ENCODE peak calls at places on chromosomes 16 and 17, in ten cellular contexts. L is AG04450, U is fibroblast of mammary gland, C is AG10803, A is epithelial cell of esophagus, R is brain microvascular endothelial cell, D is testis, B is lung, H is GM23338, K is fibroblast of the aortic adventitia. O is an unnamed sample.

GRCh38 chr16:53766304-53767016 is 62.5 kb downstream of the FTO start:
- DNase-seq in L (no peak), U (peak), C (no peak), A (peak), R (peak), D (no peak), B (no peak), H (no peak), K (no peak), O (peak)

GRCh38 chr17:1302761-1303160 is 23.3 kb downstream of the TRARG1 start:
- DNase-seq in L (no peak), U (no peak), C (no peak), A (no peak), R (no peak), D (no peak), B (no peak), H (no peak), K (no peak), O (no peak)

GRCh38 chr16:83137326-83137770 is 510.6 kb downstream of the CDH13 start:
- DNase-seq in L (peak), U (peak), C (peak), A (peak), R (peak), D (peak), B (no peak), H (no peak), K (peak), O (peak)

GRCh38 chr16:66604376-66605176 is at the start of gene CMTM3:
- DNase-seq in L (no peak), U (peak), C (peak), A (peak), R (peak), D (peak), B (peak), H (peak), K (peak), O (peak)

GRCh38 chr16:83441523-83441922 is 366.3 kb upstream of the HSBP1 start:
- DNase-seq in L (no peak), U (no peak), C (peak), A (peak), R (peak), D (no peak), B (no peak), H (no peak), K (no peak), O (no peak)

GRCh38 chr16:11012841-11013240 is 68.5 kb downstream of the CLEC16A start:
- DNase-seq in L (no peak), U (no peak), C (no peak), A (peak), R (no peak), D (no peak), B (no peak), H (no peak), K (no peak), O (no peak)

GRCh38 chr16:68249361-68249760 is 4.2 kb downstream of the PLA2G15 start:
- DNase-seq in L (no peak), U (no peak), C (no peak), A (no peak), R (no peak), D (no peak), B (no peak), H (no peak), K (no peak), O (no peak)

GRCh38 chr16:66408181-66409048 is 18.7 kb upstream of the BEAN1 start:
- DNase-seq in L (peak), U (peak), C (peak), A (peak), R (peak), D (peak), B (no peak), H (peak), K (peak), O (peak)

GRCh38 chr17:57955183-57955952 is at the start of gene CUEDC1:
- DNase-seq in L (no peak), U (peak), C (peak), A (peak), R (peak), D (peak), B (peak), H (peak), K (peak), O (peak)

GRCh38 chr16:3304370-3304769 is 860 bp downstream of the TIGD7 start:
- DNase-seq in L (no peak), U (peak), C (peak), A (peak), R (no peak), D (no peak), B (no peak), H (no peak), K (peak), O (no peak)

GRCh38 chr16:74868501-74868900 is 93.9 kb upstream of the FA2H start:
- DNase-seq in L (no peak), U (peak), C (peak), A (peak), R (peak), D (no peak), B (no peak), H (peak), K (peak), O (peak)

GRCh38 chr17:39036009-39036408 is 68.8 kb upstream of the FBXO47 start:
- DNase-seq in L (no peak), U (no peak), C (no peak), A (no peak), R (no peak), D (no peak), B (no peak), H (no peak), K (no peak), O (no peak)

GRCh38 chr17:82475458-82475857 is 16.9 kb downstream of the NARF start:
- DNase-seq in L (no peak), U (no peak), C (no peak), A (no peak), R (peak), D (no peak), B (no peak), H (no peak), K (no peak), O (no peak)

GRCh38 chr17:29909604-29910003 is 20.4 kb downstream of the SSH2 start:
- DNase-seq in L (no peak), U (peak), C (no peak), A (peak), R (peak), D (no peak), B (no peak), H (no peak), K (no peak), O (no peak)

GRCh38 chr17:73840829-73841228 is 196.6 kb upstream of the SDK2 start:
- DNase-seq in L (no peak), U (no peak), C (no peak), A (no peak), R (no peak), D (no peak), B (no peak), H (no peak), K (no peak), O (no peak)

GRCh38 chr16:57537194-57537505 is 779 bp upstream of the CCDC102A start:
- DNase-seq in L (no peak), U (peak), C (no peak), A (no peak), R (no peak), D (no peak), B (no peak), H (no peak), K (no peak), O (peak)

GRCh38 chr17:19904412-19904811 is 36.7 kb upstream of the ULK2 start:
- DNase-seq in L (no peak), U (peak), C (peak), A (no peak), R (no peak), D (no peak), B (no peak), H (no peak), K (peak), O (peak)

GRCh38 chr16:68275611-68276191 is 11.4 kb downstream of the SLC7A6 start:
- DNase-seq in L (no peak), U (no peak), C (no peak), A (peak), R (no peak), D (no peak), B (no peak), H (no peak), K (no peak), O (no peak)

GRCh38 chr16:29126621-29127020 is 141.8 kb downstream of the LAT start:
- DNase-seq in L (no peak), U (no peak), C (no peak), A (no peak), R (no peak), D (no peak), B (no peak), H (no peak), K (no peak), O (no peak)

GRCh38 chr16:69260019-69260418 is 51.1 kb upstream of the VPS4A start:
- DNase-seq in L (no peak), U (no peak), C (no peak), A (no peak), R (no peak), D (no peak), B (no peak), H (peak), K (no peak), O (no peak)

GRCh38 chr17:5618511-5618910 is 34.2 kb upstream of the NLRP1 start:
- DNase-seq in L (no peak), U (no peak), C (no peak), A (no peak), R (no peak), D (no peak), B (no peak), H (no peak), K (no peak), O (no peak)

GRCh38 chr16:66608241-66609138 is 4.0 kb downstream of the CMTM3 start:
- DNase-seq in L (peak), U (peak), C (peak), A (peak), R (peak), D (peak), B (peak), H (peak), K (peak), O (peak)

GRCh38 chr16:88315543-88316105 is 67.1 kb upstream of the ZNF469 start:
- DNase-seq in L (no peak), U (peak), C (peak), A (peak), R (peak), D (no peak), B (no peak), H (no peak), K (peak), O (no peak)

GRCh38 chr16:19289805-19290490 is 4.4 kb downstream of the CLEC19A start:
- DNase-seq in L (no peak), U (no peak), C (no peak), A (no peak), R (no peak), D (no peak), B (no peak), H (peak), K (no peak), O (no peak)

GRCh38 chr17:38660097-38661026 is 14.4 kb downstream of the EPOP start:
- DNase-seq in L (no peak), U (no peak), C (peak), A (no peak), R (no peak), D (no peak), B (peak), H (no peak), K (no peak), O (no peak)

GRCh38 chr16:1159973-1160772 is 7.3 kb downstream of the CACNA1H start:
- DNase-seq in L (no peak), U (no peak), C (no peak), A (no peak), R (no peak), D (peak), B (no peak), H (no peak), K (no peak), O (no peak)

GRCh38 chr17:8831234-8831849 is 32.2 kb upstream of the MFSD6L start:
- DNase-seq in L (no peak), U (no peak), C (no peak), A (no peak), R (no peak), D (no peak), B (no peak), H (no peak), K (no peak), O (no peak)

GRCh38 chr17:47956818-47957590 is 679 bp downstream of the PRR15L start:
- DNase-seq in L (no peak), U (no peak), C (no peak), A (no peak), R (no peak), D (no peak), B (no peak), H (no peak), K (no peak), O (no peak)
- H3K4me3 ChIP-seq in L (no peak), U (no peak), C (no peak), A (peak), R (no peak), D (no peak), B (peak), H (peak), K (no peak), O (no peak)

GRCh38 chr16:25390761-25391160 is 133.1 kb upstream of the ZKSCAN2 start:
- DNase-seq in L (no peak), U (no peak), C (no peak), A (no peak), R (no peak), D (no peak), B (no peak), H (no peak), K (no peak), O (no peak)

DNA sequence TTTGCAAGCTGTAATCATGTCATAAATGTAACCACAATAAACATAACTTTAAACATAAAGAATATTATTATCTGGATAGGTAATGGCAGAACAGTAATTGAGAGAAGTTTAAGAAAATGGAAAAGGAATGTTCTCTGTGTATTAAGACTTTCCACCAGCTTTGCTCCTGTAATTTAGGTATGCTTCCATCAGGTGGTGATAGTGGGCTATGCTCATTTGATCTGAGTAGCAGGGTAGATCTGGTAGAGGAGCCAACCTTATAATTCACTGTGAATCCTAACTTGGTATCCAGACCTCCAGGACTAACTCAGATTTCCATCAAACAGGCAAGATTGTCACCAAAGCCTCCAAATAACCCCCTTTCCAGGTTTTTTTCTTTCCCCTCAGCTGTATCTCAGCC is 137.9 kb upstream of the ZKSCAN2 start:
- DNase-seq in L (no peak), U (no peak), C (no peak), A (no peak), R (no peak), D (no peak), B (no peak), H (peak), K (no peak), O (no peak)
- TF ChIP-seq CTCF in L (no peak), U (no peak), C (no peak), A (no peak), R (no peak), D (no peak), B (no peak), H (peak), K (no peak), O (no peak)

DNA sequence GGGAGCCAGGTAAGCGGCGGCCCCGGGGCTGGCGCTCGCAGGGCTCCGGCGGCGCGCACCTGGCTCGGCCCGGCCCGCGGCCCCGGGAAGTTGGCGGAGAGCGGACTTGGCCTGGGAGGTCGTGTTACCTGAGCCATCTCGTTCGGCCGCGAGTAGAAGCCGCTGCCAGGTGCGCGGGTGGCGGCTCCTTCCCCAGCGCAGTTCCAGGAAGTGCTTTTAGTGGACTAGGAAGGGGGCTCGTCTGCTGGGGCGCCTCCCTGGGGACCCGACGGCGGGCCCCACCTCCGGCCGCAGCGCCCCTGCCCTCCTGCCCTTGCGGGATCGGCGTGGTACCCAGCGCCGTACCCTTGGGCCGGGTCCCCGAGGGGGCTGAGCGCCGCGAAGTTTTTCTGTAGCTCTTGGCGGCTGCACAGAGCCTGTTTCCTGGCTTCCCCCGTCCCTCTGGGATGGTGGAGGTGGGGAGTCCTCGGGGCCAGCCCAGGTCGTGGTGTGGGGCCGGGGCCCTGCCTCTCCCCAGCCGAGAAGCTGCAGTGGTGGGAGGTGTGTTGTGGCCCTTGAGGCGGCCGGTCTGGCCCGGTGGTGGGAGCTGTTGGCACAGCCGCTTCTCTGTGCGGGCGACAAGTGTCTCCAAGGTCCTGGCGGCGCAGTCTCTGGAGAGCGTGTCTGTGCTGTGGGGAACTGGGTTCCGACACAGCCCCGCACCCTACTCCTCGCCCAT is 96.9 kb downstream of the RAB11FIP4 start:
- DNase-seq in L (no peak), U (no peak), C (no peak), A (no peak), R (no peak), D (peak), B (peak), H (peak), K (no peak), O (no peak)
- H3K4me3 ChIP-seq in L (peak), U (no peak), C (no peak), A (peak), R (peak), D (peak), B (peak), H (peak), K (peak), O (peak)

GRCh38 chr17:49906511-49907136 is 58.8 kb upstream of the TAC4 start:
- DNase-seq in L (no peak), U (no peak), C (no peak), A (no peak), R (no peak), D (no peak), B (no peak), H (no peak), K (no peak), O (no peak)
- TF ChIP-seq CTCF in L (no peak), U (no peak), C (no peak), A (no peak), R (no peak), D (no peak), B (no peak), H (no peak), K (no peak), O (no peak)

GRCh38 chr17:51044964-51045363 is 75.7 kb downstream of the SPAG9 start:
- DNase-seq in L (no peak), U (peak), C (no peak), A (no peak), R (no peak), D (no peak), B (no peak), H (no peak), K (no peak), O (no peak)

GRCh38 chr17:51045616-51046526 is 74.8 kb downstream of the SPAG9 start:
- DNase-seq in L (no peak), U (peak), C (peak), A (peak), R (no peak), D (no peak), B (no peak), H (peak), K (no peak), O (no peak)

GRCh38 chr17:51052235-51052634 is 68.4 kb downstream of the SPAG9 start:
- DNase-seq in L (no peak), U (no peak), C (no peak), A (no peak), R (no peak), D (no peak), B (no peak), H (no peak), K (no peak), O (no peak)

GRCh38 chr17:51050291-51051033 is 70.2 kb downstream of the SPAG9 start:
- DNase-seq in L (no peak), U (no peak), C (no peak), A (peak), R (no peak), D (no peak), B (no peak), H (no peak), K (no peak), O (no peak)

GRCh38 chr17:51046527-51047384 is 73.9 kb downstream of the SPAG9 start:
- DNase-seq in L (peak), U (peak), C (peak), A (peak), R (peak), D (peak), B (no peak), H (peak), K (peak), O (peak)
- H3K4me3 ChIP-seq in L (peak), U (peak), C (peak), A (no peak), R (peak), D (no peak), B (no peak), H (peak), K (peak), O (peak)

DNA sequence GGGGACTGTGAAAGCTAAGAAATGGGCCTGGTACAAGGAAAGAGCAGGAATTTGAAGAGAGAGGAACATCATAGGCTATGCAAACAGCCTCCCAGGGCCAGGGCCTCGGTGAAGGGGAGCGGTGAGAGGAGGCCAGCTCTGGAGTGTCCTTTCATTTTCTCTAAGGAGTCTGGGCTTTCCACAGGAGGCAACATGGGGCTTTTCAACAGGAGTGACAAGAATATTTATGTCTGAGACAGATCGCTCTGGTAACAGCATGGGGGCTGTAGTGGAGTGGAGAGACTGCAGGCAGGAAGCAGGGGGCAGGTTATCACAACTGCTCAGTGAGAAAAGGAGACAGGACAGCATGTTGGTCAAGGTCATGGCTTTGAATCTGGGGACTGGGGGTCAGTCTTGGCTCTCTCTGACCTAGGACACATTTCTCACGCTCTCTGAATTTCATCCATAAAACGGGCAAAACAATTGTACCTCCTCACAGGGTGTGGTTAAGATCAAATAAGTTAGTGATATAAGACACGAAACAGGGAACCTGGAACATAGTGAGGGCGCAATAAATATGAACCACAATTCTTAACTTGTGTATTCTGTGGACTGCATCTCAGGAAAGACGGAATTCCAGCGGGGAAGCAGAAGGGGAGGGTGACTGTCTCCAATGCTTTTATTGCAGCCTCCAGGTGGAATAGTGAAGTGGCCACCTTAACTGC is 49.9 kb downstream of the TOM1L2 start:
- DNase-seq in L (no peak), U (no peak), C (no peak), A (no peak), R (peak), D (no peak), B (no peak), H (peak), K (no peak), O (no peak)
- TF ChIP-seq CTCF in L (no peak), U (no peak), C (no peak), A (no peak), R (peak), D (no peak), B (no peak), H (no peak), K (no peak), O (no peak)

O was measured in foreskin fibroblast.